ENCODE peak calls at places on chromosomes 3 and 15, in eight cellular contexts. W, L, M, T, N, F, A and V are unnamed samples.
A peak's percentile ranks its signal among the peaks of the same experiment; 100 is the strongest.

GRCh38 chr3:32304510-32304909 is 66.0 kb downstream of the CMTM8 start:
- DNase-seq in L (no peak), A (no peak), F (no peak), N (no peak), W (no peak), T (no peak), M (no peak), V (no peak)

GRCh38 chr3:44160818-44161217 is 80.9 kb upstream of the TOPAZ1 start:
- DNase-seq in A (no peak), F (no peak), N (no peak), T (no peak), W (no peak), M (no peak), L (no peak), V (no peak)

GRCh38 chr3:174068035-174068434 is 670.5 kb downstream of the NLGN1 start:
- DNase-seq in M (no peak), A (no peak), W (no peak), F (no peak), L (no peak), N (no peak), T (no peak), V (no peak)

GRCh38 chr3:48990636-48991421 is 788 bp downstream of the P4HTM start:
- DNase-seq in A (no peak), T (no peak), F (peak; percentile 14), M (peak; percentile 23), L (peak; percentile 33), W (peak; percentile 63), N (peak; percentile 61), V (peak; percentile 27)

GRCh38 chr3:115040673-115041286 is 106.3 kb downstream of the ZBTB20 start:
- DNase-seq in L (peak; percentile 54), N (peak; percentile 50), W (peak; percentile 75), M (peak; percentile 56), T (no peak), A (peak; percentile 31), F (peak; percentile 34), V (peak; percentile 8)

GRCh38 chr15:99343836-99344551 is 92.7 kb downstream of the LRRC28 start:
- DNase-seq in F (no peak), W (peak; percentile 26), A (peak; percentile 58), N (peak; percentile 71), T (no peak), L (no peak), M (peak; percentile 5), V (no peak)

GRCh38 chr3:27680517-27681246 is 41.4 kb downstream of the EOMES start:
- DNase-seq in N (no peak), T (no peak), M (no peak), F (no peak), W (peak; percentile 8), L (no peak), A (peak; percentile 11), V (no peak)

GRCh38 chr3:194404365-194405140 is 5.5 kb upstream of the GP5 start:
- DNase-seq in A (peak; percentile 35), N (peak; percentile 59), W (peak; percentile 88), L (peak; percentile 42), M (peak; percentile 79), T (no peak), F (peak; percentile 32), V (peak; percentile 31)

GRCh38 chr15:85582076-85582718 is 201.8 kb downstream of the AKAP13 start:
- DNase-seq in A (no peak), N (peak; percentile 52), T (no peak), W (peak; percentile 60), F (peak; percentile 41), M (no peak), L (peak; percentile 47), V (no peak)

GRCh38 chr15:81897011-81897677 is 148.7 kb downstream of the MEX3B start:
- DNase-seq in L (peak; percentile 68), A (no peak), F (no peak), N (no peak), W (no peak), T (peak; percentile 49), M (no peak), V (peak; percentile 75)

GRCh38 chr3:194890086-194890485 is 204.4 kb downstream of the FAM43A start:
- DNase-seq in L (no peak), W (no peak), A (no peak), T (no peak), F (no peak), M (no peak), N (no peak), V (no peak)

GRCh38 chr3:21914451-21914850 is 163.4 kb upstream of the ZNF385D start:
- DNase-seq in T (no peak), N (no peak), A (no peak), M (no peak), F (no peak), W (no peak), L (no peak), V (no peak)

GRCh38 chr3:43061101-43061895 is 44.6 kb downstream of the POMGNT2 start:
- DNase-seq in M (no peak), T (no peak), L (no peak), F (no peak), A (no peak), W (no peak), N (no peak), V (no peak)

GRCh38 chr3:52831500-52832301 is 1.2 kb upstream of the ITIH4 start:
- DNase-seq in A (no peak), W (peak; percentile 62), M (peak; percentile 26), L (peak; percentile 93), T (no peak), F (no peak), N (no peak), V (peak; percentile 89)

GRCh38 chr3:140863481-140864084 is 78.1 kb upstream of the SLC25A36 start:
- DNase-seq in A (peak; percentile 71), F (peak; percentile 21), M (peak; percentile 81), N (peak; percentile 68), W (peak; percentile 84), L (peak; percentile 45), T (peak; percentile 3), V (peak; percentile 47)

GRCh38 chr3:78969483-78969882 is 798.3 kb downstream of the ROBO1 start:
- DNase-seq in N (no peak), F (no peak), L (peak; percentile 58), A (no peak), M (no peak), T (no peak), W (no peak), V (no peak)

GRCh38 chr15:82670699-82671098 is 23.5 kb upstream of the CPEB1 start:
- DNase-seq in A (no peak), F (no peak), W (no peak), L (no peak), N (no peak), T (no peak), M (no peak), V (no peak)

GRCh38 chr3:16338999-16339398 is 74.0 kb downstream of the OXNAD1 start:
- DNase-seq in M (no peak), A (no peak), W (no peak), L (peak; percentile 96), T (peak; percentile 94), F (peak; percentile 15), N (peak; percentile 35), V (peak; percentile 20)

GRCh38 chr15:35724626-35725025 is 178.7 kb upstream of the DPH6 start:
- DNase-seq in F (no peak), T (no peak), M (no peak), N (no peak), L (no peak), A (no peak), W (no peak), V (no peak)

GRCh38 chr3:186598108-186598784 is 14.6 kb upstream of the AHSG start:
- DNase-seq in N (no peak), L (no peak), F (no peak), W (no peak), A (no peak), T (no peak), M (no peak), V (no peak)

GRCh38 chr3:151434151-151434890 is 26.5 kb downstream of the IGSF10 start:
- DNase-seq in M (no peak), A (no peak), T (peak; percentile 65), N (no peak), L (peak; percentile 85), F (no peak), W (no peak), V (no peak)